ENCODE peak calls at places on chromosomes 6 and 20, in six cellular contexts. H is lower leg skin, B is lower lobe of right lung, S is MM.1S, N is mesothelial cell of epicardium, Z is progenitor cell of endocrine pancreas. P is an unnamed sample.

GRCh38 chr6:33547499-33547898 is 32.6 kb downstream of the BAK1 start:
- DNase-seq in H (no peak), B (no peak), S (no peak), N (no peak), Z (no peak), P (no peak)

GRCh38 chr20:47019106-47019824 is 124.6 kb downstream of the EYA2 start:
- DNase-seq in H (no peak), B (no peak), S (no peak), N (peak; percentile 54), Z (no peak), P (no peak)

GRCh38 chr20:17453592-17453991 is 77.6 kb downstream of the BFSP1 start:
- DNase-seq in H (no peak), B (no peak), S (no peak), N (no peak), Z (no peak), P (no peak)

GRCh38 chr20:45459606-45460005 is 9.9 kb upstream of the WFDC2 start:
- DNase-seq in H (no peak), B (no peak), S (no peak), N (no peak), Z (no peak), P (no peak)

GRCh38 chr20:1761116-1761515 is 103.5 kb upstream of the SIRPG start:
- DNase-seq in H (no peak), B (no peak), S (no peak), N (no peak), Z (no peak), P (no peak)

GRCh38 chr6:33199687-33200233 is 705 bp downstream of the RXRB start:
- DNase-seq in H (peak; percentile 94), B (no peak), S (peak; percentile 81), N (no peak), Z (no peak), P (no peak)

GRCh38 chr6:132133734-132134490 is 182.7 kb upstream of the CCN2 start:
- DNase-seq in H (peak; percentile 87), B (peak; percentile 44), S (no peak), N (no peak), Z (no peak), P (no peak)

GRCh38 chr6:70864404-70864803 is 92.5 kb downstream of the B3GAT2 start:
- DNase-seq in H (no peak), B (no peak), S (no peak), N (no peak), Z (no peak), P (no peak)

GRCh38 chr6:41288025-41288777 is 1.7 kb upstream of the TREM1 start:
- DNase-seq in H (no peak), B (no peak), S (peak; percentile 70), N (no peak), Z (no peak), P (no peak)

GRCh38 chr6:149405823-149406765 is 6.0 kb downstream of the SUMO4 start:
- DNase-seq in H (no peak), B (no peak), S (no peak), N (no peak), Z (no peak), P (no peak)

GRCh38 chr6:128803911-128804310 is 79.0 kb upstream of the LAMA2 start:
- DNase-seq in H (no peak), B (no peak), S (no peak), N (no peak), Z (no peak), P (no peak)

GRCh38 chr20:20303742-20304141 is 64.2 kb upstream of the INSM1 start:
- DNase-seq in H (no peak), B (no peak), S (no peak), N (no peak), Z (no peak), P (no peak)

GRCh38 chr6:40352527-40353170 is 234.5 kb downstream of the LRFN2 start:
- DNase-seq in H (peak; percentile 69), B (no peak), S (no peak), N (no peak), Z (no peak), P (no peak)

GRCh38 chr20:1376453-1377270 is 16.2 kb downstream of the FKBP1A start:
- DNase-seq in H (no peak), B (no peak), S (no peak), N (no peak), Z (no peak), P (no peak)

GRCh38 chr6:10205892-10206291 is 209.0 kb downstream of the TFAP2A start:
- DNase-seq in H (no peak), B (no peak), S (no peak), N (no peak), Z (no peak), P (no peak)

GRCh38 chr6:113149511-113149910 is 707.6 kb upstream of the MARCKS start:
- DNase-seq in H (no peak), B (no peak), S (no peak), N (no peak), Z (no peak), P (no peak)

GRCh38 chr20:52476074-52476751 is 284.6 kb upstream of the ZFP64 start:
- DNase-seq in H (no peak), B (no peak), S (no peak), N (no peak), Z (no peak), P (no peak)

GRCh38 chr20:10357974-10358373 is 76.0 kb downstream of the MKKS start:
- DNase-seq in H (no peak), B (no peak), S (no peak), N (no peak), Z (no peak), P (no peak)

GRCh38 chr20:18742841-18743240 is 70.7 kb upstream of the SCP2D1 start:
- DNase-seq in H (no peak), B (no peak), S (no peak), N (no peak), Z (no peak), P (no peak)

GRCh38 chr20:17613328-17614175 is 43.7 kb downstream of the DSTN start:
- DNase-seq in H (peak; percentile 84), B (peak; percentile 42), S (no peak), N (peak; percentile 34), Z (no peak), P (no peak)

GRCh38 chr6:26251354-26252081 is 113.5 kb upstream of the BTN3A2 start:
- DNase-seq in H (peak; percentile 88), B (peak; percentile 67), S (peak; percentile 95), N (peak; percentile 71), Z (peak; percentile 30), P (peak; percentile 51)

GRCh38 chr6:68718379-68719073 is 83.4 kb downstream of the ADGRB3 start:
- DNase-seq in H (no peak), B (no peak), S (no peak), N (no peak), Z (no peak), P (no peak)

GRCh38 chr20:64222273-64222672 is 33.3 kb upstream of the PCMTD2 start:
- DNase-seq in H (no peak), B (no peak), S (no peak), N (no peak), Z (no peak), P (no peak)

GRCh38 chr6:38116248-38116647 is 296.7 kb downstream of the ZFAND3 start:
- DNase-seq in H (no peak), B (no peak), S (no peak), N (no peak), Z (no peak), P (no peak)

GRCh38 chr6:134477991-134478635 is 160.2 kb upstream of the SGK1 start:
- DNase-seq in H (no peak), B (no peak), S (no peak), N (no peak), Z (no peak), P (no peak)

GRCh38 chr6:154445417-154445816 is 65.1 kb downstream of the CNKSR3 start:
- DNase-seq in H (no peak), B (no peak), S (no peak), N (no peak), Z (no peak), P (no peak)

GRCh38 chr6:154447929-154448328 is 62.6 kb downstream of the CNKSR3 start:
- DNase-seq in H (no peak), B (no peak), S (no peak), N (no peak), Z (no peak), P (no peak)

GRCh38 chr6:154446984-154447383 is 63.5 kb downstream of the CNKSR3 start:
- DNase-seq in H (no peak), B (no peak), S (no peak), N (no peak), Z (no peak), P (no peak)

GRCh38 chr6:154450498-154450897 is 60.0 kb downstream of the CNKSR3 start:
- DNase-seq in H (no peak), B (no peak), S (no peak), N (no peak), Z (no peak), P (no peak)

GRCh38 chr6:154448448-154449096 is 61.9 kb downstream of the CNKSR3 start:
- DNase-seq in H (no peak), B (no peak), S (no peak), N (no peak), Z (no peak), P (no peak)
- TF ChIP-seq CTCF in H (no peak), B (peak; percentile 22), S (no peak), N (peak; percentile 36), Z (peak; percentile 40), P (no peak)

DNA sequence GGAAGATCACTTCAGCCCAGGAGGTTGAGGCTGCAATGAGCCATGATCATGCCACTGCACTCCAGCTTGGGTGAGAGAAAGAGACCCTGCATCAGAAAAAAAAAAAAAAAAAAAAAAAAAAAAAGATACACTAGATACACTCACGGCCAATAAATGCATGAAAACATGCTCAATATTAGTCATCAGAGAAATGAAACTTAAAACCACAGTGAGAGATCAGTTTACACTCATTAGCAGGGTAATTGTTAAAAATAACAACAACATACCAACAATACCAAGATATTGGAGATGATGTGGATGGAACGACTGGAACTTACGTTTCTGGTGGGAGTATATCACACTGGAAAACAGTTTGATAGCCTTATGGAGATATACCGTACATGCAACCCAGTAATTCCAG is 29.9 kb downstream of the HS3ST5 start:
- DNase-seq in H (no peak), B (no peak), S (peak; percentile 10), N (no peak), Z (no peak), P (no peak)
- TF ChIP-seq CTCF in H (no peak), B (no peak), S (no peak), N (no peak), Z (no peak), P (no peak)

DNA sequence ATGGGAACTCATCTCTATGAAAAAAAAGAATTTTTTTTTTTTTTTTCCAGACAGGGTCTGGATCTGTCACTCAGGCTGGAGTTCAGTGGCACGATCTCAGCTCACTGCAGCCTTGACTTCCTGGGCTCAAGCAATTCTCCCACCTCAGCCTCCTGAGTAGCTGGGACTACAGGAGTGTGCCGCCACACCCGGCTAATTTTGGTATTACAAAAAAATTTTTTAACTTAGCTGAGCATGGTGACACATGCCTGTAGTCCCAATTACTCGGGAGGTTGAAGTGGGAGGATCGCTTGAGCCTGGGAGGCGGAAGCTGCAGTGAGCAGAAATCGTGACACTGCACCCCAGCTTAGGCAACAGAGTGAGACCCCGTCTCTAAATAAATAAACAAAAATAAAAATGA is 7.5 kb downstream of the DEF6 start:
- DNase-seq in H (no peak), B (no peak), S (no peak), N (no peak), Z (no peak), P (no peak)
- TF ChIP-seq CTCF in H (no peak), B (no peak), S (no peak), N (no peak), Z (no peak), P (no peak)

DNA sequence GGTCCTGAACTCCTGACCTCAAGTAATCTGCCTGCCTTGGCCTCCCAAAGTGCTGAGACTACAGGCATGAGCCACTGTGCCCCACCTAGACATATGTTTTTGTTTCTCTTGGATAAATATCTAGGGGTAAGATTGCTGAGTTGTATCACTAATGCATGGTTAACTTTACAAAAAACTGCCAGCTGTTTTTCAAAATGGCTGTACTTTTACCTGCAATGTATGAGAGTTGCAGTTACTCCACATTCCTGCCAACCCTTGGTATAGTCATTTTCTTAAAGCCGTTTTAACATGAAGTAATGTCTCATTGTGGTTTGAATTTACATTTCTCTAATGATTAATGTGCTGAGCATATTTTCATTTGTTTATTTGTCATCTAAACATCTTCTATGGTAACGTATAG is 289.7 kb downstream of the UTRN start:
- DNase-seq in H (no peak), B (no peak), S (no peak), N (no peak), Z (no peak), P (no peak)
- TF ChIP-seq CTCF in H (no peak), B (no peak), S (no peak), N (no peak), Z (no peak), P (no peak)

P was measured in activated B cell treated with CpG ODN at 0.5 μM for 24 hours.